ENCODE peak calls at places on chromosomes 12 and 14, in nine cellular contexts. M is astrocyte of the spinal cord, R is neural progenitor cell, X is pancreas, D is kidney, F is adrenal gland, A is AG10803, Q is AG04450, G is keratinocyte. U is an unnamed sample.

GRCh38 chr14:104677506-104678332 is 11.7 kb upstream of the INF2 start:
- DNase-seq in M (peak), R (peak), X (peak), D (peak), F (peak), A (peak), Q (peak), G (no peak), U (no peak)

GRCh38 chr12:55955800-55956508 is 9.9 kb downstream of the PMEL start:
- DNase-seq in M (peak), R (no peak), X (no peak), D (no peak), F (peak), A (peak), Q (no peak), G (no peak), U (peak)

GRCh38 chr14:105430535-105430934 is 10.9 kb downstream of the MTA1 start:
- DNase-seq in M (peak), R (no peak), X (no peak), D (no peak), F (peak), A (peak), Q (no peak), G (peak), U (no peak)

GRCh38 chr14:39374846-39375245 is 57.4 kb downstream of the FBXO33 start:
- DNase-seq in M (peak), R (no peak), X (no peak), D (no peak), F (no peak), A (peak), Q (no peak), G (no peak), U (no peak)

GRCh38 chr14:105065280-105066228 is at the start of gene GPR132:
- DNase-seq in M (no peak), R (no peak), X (peak), D (peak), F (no peak), A (no peak), Q (no peak), G (no peak), U (no peak)

GRCh38 chr14:50999726-51000125 is 55.4 kb upstream of the PYGL start:
- DNase-seq in M (no peak), R (no peak), X (no peak), D (no peak), F (no peak), A (no peak), Q (no peak), G (no peak), U (no peak)

GRCh38 chr12:65501093-65501621 is 222.7 kb downstream of the MSRB3 start:
- DNase-seq in M (peak), R (no peak), X (no peak), D (no peak), F (peak), A (no peak), Q (no peak), G (no peak), U (no peak)

GRCh38 chr12:96383991-96384390 is 16.2 kb downstream of the CDK17 start:
- DNase-seq in M (peak), R (no peak), X (no peak), D (no peak), F (no peak), A (peak), Q (no peak), G (no peak), U (no peak)

GRCh38 chr12:26630546-26631027 is 202.4 kb downstream of the ITPR2 start:
- DNase-seq in M (peak), R (no peak), X (no peak), D (peak), F (peak), A (peak), Q (peak), G (no peak), U (peak)

GRCh38 chr12:102343361-102344121 is 136.8 kb downstream of the IGF1 start:
- DNase-seq in M (no peak), R (peak), X (peak), D (no peak), F (no peak), A (no peak), Q (no peak), G (no peak), U (no peak)

GRCh38 chr12:124506145-124506831 is 61.1 kb downstream of the NCOR2 start:
- DNase-seq in M (peak), R (peak), X (peak), D (peak), F (peak), A (peak), Q (no peak), G (no peak), U (no peak)

GRCh38 chr12:53128780-53129747 is 25.8 kb downstream of the SOAT2 start:
- DNase-seq in M (no peak), R (no peak), X (no peak), D (no peak), F (no peak), A (no peak), Q (no peak), G (no peak), U (no peak)

GRCh38 chr14:64721391-64721791 is 17.2 kb downstream of the PLEKHG3 start:
- DNase-seq in M (peak), R (no peak), X (peak), D (no peak), F (no peak), A (peak), Q (no peak), G (no peak), U (no peak)

GRCh38 chr12:1656894-1657293 is 27.9 kb downstream of the WNT5B start:
- DNase-seq in M (no peak), R (no peak), X (no peak), D (no peak), F (no peak), A (no peak), Q (no peak), G (no peak), U (no peak)

GRCh38 chr12:94618995-94619695 is 31.2 kb downstream of the TMCC3 start:
- DNase-seq in M (peak), R (no peak), X (no peak), D (no peak), F (no peak), A (peak), Q (peak), G (peak), U (no peak)

GRCh38 chr14:59826150-59826549 is 44.4 kb downstream of the RTN1 start:
- DNase-seq in M (no peak), R (no peak), X (no peak), D (no peak), F (no peak), A (no peak), Q (no peak), G (no peak), U (no peak)

GRCh38 chr14:59829469-59829868 is 41.1 kb downstream of the RTN1 start:
- DNase-seq in M (no peak), R (no peak), X (no peak), D (no peak), F (no peak), A (peak), Q (no peak), G (no peak), U (no peak)

GRCh38 chr14:59832663-59833294 is 37.8 kb downstream of the RTN1 start:
- DNase-seq in M (no peak), R (no peak), X (no peak), D (no peak), F (no peak), A (no peak), Q (no peak), G (no peak), U (no peak)

GRCh38 chr14:59831121-59831730 is 39.4 kb downstream of the RTN1 start:
- DNase-seq in M (no peak), R (no peak), X (no peak), D (no peak), F (no peak), A (no peak), Q (no peak), G (no peak), U (no peak)

GRCh38 chr14:59829941-59830734 is 40.4 kb downstream of the RTN1 start:
- DNase-seq in M (peak), R (no peak), X (no peak), D (no peak), F (no peak), A (no peak), Q (no peak), G (no peak), U (no peak)
- H3K4me3 ChIP-seq in M (no peak), R (no peak), X (no peak), D (no peak), F (no peak), A (no peak), Q (no peak), G (no peak), U (no peak)

DNA sequence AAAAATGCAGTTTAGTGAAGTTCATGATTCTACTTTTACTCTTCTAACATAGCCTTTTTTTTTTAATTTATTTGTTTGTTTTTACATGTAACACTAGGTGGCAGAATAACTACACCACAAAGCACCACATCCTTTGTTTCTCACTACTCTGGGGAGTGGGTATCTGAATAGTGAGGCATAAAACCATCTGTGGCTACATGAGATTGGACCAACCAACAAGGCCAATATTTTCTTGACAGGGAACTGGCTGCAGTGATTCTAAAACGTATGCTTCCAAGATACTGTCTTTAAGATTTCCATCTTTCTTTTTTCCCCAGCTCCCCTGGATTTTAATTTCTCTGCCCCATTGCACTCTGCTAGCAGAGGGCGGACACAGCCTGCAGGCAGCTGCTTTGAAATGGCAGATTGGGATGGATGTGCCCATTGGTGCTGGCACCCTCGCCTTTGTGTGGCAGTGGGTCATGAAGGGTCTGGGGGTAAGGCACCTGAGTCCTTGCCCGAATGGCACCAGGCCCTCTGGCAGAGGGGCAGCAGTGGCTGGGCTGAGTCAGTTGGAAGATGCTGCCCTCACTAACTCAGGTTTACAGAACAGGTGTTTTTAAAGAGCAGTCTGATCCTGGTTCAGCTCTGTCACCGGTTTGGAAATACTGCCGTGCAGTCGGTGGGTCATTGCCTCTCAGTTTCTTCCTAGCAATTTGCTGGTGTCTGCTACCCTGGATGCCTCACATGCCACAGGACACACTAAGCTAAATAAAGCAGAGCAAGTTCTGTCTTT is 429.1 kb downstream of the RAD51B start:
- DNase-seq in M (peak), R (peak), X (peak), D (peak), F (no peak), A (peak), Q (no peak), G (no peak), U (no peak)
- TF ChIP-seq CTCF in M (peak), R (peak), X (peak), D (peak), F (peak), A (peak), Q (peak), G (peak), U (peak)

DNA sequence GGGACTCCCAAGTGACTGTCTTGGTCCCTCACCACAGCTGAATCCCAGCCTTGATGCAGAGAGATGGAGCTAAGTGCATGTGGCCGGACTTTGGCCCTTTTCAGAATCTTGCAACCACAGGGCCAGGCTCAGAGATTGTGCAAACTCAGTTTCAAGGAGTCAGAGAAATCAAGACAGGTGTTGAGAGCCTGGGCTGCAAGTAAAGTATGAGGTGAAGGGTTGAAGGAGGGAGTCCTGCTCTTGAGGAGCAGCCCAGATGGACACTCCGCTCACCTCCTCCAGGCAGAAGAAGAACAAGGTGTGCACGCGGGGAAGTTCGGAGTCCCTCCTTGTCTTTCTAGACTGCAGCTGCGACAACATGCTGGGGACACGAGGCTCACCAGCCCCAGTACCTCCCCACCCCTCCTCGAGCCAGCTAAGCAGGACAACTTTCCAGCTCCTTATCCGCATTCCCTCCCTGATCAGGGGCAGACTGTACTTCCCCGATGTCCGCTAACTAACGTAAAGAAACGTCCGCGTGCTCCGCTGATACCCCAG is 6.4 kb upstream of the BMP4 start:
- DNase-seq in M (no peak), R (no peak), X (no peak), D (no peak), F (no peak), A (no peak), Q (no peak), G (no peak), U (no peak)
- H3K4me3 ChIP-seq in M (peak), R (peak), X (no peak), D (peak), F (no peak), A (no peak), Q (peak), G (peak), U (peak)

DNA sequence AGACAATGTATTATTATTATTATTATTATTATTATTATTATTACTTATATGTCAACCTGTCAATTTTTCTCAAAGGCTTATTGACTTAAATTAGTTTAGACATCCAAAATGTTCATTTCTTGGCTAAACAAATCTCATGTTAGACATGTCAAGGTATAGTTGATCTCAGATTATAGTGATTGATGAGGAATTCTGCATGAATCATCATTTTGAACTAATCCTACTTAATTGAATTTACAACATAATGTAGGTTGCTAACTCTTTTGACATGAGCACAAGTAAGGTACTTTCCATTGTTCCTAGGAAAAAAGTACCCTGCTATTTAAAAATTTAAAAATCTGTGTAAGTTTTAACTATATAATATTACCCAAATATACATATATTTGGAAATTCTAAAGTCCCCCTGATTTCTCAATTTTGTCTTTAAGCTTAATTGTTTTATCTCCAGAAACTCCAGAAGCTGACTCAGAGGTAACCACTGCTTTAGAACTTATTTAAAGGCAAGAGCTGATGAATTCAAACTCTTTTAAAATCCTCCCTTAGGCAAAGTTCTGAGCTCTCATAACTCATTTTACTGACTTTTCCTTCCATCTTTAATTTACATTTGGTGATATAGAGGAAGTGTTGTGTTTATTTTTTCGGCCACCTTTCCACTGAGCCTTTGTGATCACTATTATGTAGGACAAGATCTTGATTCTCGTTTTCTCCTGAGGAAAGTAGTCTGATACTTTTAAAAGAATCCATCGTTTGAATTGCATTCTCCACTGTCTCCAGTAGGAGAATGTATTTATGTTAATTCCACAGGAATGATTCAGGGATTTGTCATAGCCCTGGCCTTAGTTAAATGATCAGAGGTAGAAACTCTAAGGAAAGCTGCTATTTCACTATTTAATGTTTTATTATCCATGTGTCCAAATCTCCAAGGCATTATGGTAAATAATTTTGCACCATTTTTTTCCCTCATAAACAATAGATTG is 1304.5 kb downstream of the AACS start:
- DNase-seq in M (peak), R (no peak), X (no peak), D (no peak), F (no peak), A (peak), Q (no peak), G (no peak), U (no peak)
- TF ChIP-seq CTCF in M (peak), R (peak), X (no peak), D (no peak), F (no peak), A (peak), Q (no peak), G (no peak), U (peak)